ENCODE peak calls at places on chromosomes 11 and 22, in six cellular contexts. B, W, O, N, X and E are unnamed samples.

GRCh38 chr11:17924713-17925112 is 88.1 kb downstream of the SERGEF start:
- DNase-seq in B (no peak), O (no peak), W (no peak), X (no peak), N (no peak), E (no peak)

GRCh38 chr11:100830978-100831732 is 144.1 kb downstream of the ARHGAP42 start:
- DNase-seq in X (peak), N (no peak), B (peak), W (no peak), O (no peak), E (peak)

GRCh38 chr11:134762248-134763029 is 350.4 kb upstream of the B3GAT1 start:
- DNase-seq in W (peak), B (peak), X (no peak), O (no peak), N (no peak), E (no peak)

GRCh38 chr11:123122341-123122740 is 60.4 kb upstream of the HSPA8 start:
- DNase-seq in W (no peak), X (peak), N (no peak), O (no peak), B (peak), E (peak)

GRCh38 chr11:22617868-22618267 is 7.8 kb downstream of the FANCF start:
- DNase-seq in N (no peak), X (no peak), B (no peak), W (no peak), O (no peak), E (no peak)

GRCh38 chr11:7656704-7657103 is 16.6 kb downstream of the CYB5R2 start:
- DNase-seq in B (no peak), W (no peak), X (no peak), N (no peak), O (no peak), E (no peak)

GRCh38 chr11:101686514-101686913 is 102.7 kb upstream of the TRPC6 start:
- DNase-seq in O (no peak), W (no peak), X (peak), B (peak), N (no peak), E (peak)

GRCh38 chr11:16337421-16338213 is 18.7 kb downstream of the SOX6 start:
- DNase-seq in N (no peak), B (no peak), W (no peak), O (no peak), X (no peak), E (no peak)

GRCh38 chr11:129075757-129076156 is 116.4 kb downstream of the ARHGAP32 start:
- DNase-seq in B (no peak), O (no peak), N (no peak), W (no peak), X (no peak), E (peak)
- H4K91ac ChIP-seq in B (no peak), O (no peak), N (no peak), W (no peak), X (no peak), E (no peak)

GRCh38 chr22:41226728-41227655 is 13.7 kb downstream of the CHADL start:
- DNase-seq in O (no peak), X (no peak), W (no peak), N (no peak), B (no peak), E (no peak)
- H3K23ac ChIP-seq in O (peak), X (no peak), W (no peak), N (no peak), B (no peak), E (no peak)

GRCh38 chr11:109869536-109869935 is 223.7 kb upstream of the ZC3H12C start:
- DNase-seq in B (no peak), N (no peak), O (no peak), W (no peak), X (no peak), E (no peak)
- H4K91ac ChIP-seq in B (no peak), N (no peak), O (no peak), W (no peak), X (no peak), E (peak)

GRCh38 chr22:46830001-46830715 is 67.7 kb downstream of the TBC1D22A start:
- DNase-seq in N (peak), X (peak), B (peak), W (no peak), O (no peak), E (no peak)
- H3K23ac ChIP-seq in N (no peak), X (no peak), B (peak), W (no peak), O (no peak), E (no peak)

GRCh38 chr11:88644724-88645123 is 307.2 kb upstream of the CTSC start:
- DNase-seq in N (no peak), B (no peak), O (no peak), W (no peak), X (no peak), E (no peak)
- H4K91ac ChIP-seq in N (no peak), B (no peak), O (no peak), W (no peak), X (no peak), E (no peak)

DNA sequence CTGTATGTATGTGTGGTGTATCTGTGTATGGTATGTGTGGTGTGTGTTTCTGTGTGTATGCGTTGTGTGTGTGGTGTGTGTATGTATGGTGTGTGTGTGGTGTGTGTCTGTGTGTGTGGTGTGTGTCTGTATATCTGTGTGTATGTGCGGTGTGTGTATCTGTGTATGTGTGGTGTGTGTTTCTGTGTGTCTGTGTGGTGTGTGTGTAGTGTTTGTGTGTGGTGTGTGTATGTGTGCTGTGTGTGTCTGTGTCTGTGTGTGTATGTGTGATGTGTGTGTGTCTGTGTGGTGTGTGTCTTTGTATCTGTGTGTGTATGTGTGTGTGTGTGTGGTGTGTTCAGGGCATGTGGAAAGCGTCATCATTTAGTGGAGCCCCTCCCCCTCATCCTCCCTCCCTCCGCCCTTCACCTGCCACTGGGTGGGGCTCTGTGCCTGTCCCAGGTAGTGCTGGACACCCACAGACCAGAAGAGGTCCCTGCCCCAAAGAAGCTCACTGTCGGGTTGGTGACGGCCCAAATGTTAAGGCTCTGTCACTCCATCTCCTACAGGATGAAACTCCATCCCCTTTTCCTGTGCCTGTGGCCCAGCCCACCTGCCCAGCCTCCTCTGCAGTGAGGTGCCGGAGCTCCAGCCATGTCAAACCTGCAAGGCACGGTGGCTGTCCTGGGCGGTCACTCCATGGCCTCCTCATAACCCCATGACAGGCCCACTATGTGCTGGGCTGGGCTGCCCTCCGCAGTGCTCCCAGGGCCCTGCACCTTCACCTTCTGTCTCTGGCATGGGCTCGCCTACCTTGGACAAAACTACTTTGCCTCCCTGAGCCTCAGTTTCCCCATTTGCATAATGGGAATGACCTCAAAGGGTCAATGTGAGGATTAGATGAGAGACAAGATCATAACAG is 23.4 kb upstream of the SHISAL1 start:
- DNase-seq in W (peak), N (no peak), X (no peak), B (no peak), O (no peak), E (no peak)
- H3K23ac ChIP-seq in W (no peak), N (peak), X (no peak), B (no peak), O (peak), E (peak)

DNA sequence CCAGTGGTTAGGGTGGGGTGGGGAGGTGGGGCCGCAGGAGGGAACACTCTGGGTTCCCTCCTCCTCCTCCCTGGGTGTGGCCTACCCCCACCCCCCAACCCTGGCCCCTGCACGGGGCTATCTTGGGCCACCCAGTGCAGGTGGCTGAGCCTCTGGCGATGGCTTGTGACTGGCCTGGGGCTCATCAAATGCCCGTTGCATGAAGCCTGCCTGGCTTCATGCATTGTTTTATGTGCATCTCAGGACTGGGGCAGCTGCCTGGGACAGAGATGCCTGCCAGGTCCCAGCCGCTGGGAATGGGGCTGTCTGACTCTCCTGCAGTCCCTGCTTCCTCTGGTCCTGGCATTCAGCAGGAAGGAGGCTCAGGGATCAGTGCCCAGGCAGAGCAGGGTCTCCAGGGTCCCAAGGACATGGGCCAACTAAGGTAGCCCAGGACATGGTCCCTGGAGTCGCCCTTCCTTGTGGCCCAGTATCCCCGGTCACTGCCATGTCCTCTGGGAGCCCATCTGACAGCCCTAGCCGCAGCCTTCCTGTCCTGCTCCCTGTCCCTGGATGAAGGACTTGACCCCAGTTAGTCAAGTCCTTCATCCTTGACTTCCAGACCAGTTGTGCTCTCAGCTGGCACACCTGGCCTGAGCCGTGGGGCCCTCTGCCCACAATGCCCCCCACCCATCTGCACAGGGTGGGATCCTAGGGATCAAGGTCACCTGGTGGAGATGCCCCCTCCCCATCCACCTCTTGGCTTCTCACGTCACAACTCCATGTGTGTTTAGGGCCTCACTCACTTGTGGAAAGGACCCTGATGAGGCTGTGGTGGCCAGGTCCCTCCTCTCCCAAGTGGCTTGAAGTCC is 112.1 kb upstream of the FGF3 start:
- DNase-seq in N (no peak), X (no peak), W (no peak), O (no peak), B (no peak), E (no peak)
- H4K91ac ChIP-seq in N (no peak), X (peak), W (no peak), O (no peak), B (no peak), E (no peak)

GRCh38 chr11:106077609-106078517 is at the start of gene AASDHPPT:
- DNase-seq in X (no peak), W (no peak), N (no peak), B (peak), O (no peak), E (no peak)
- H3K23ac ChIP-seq in X (peak), W (no peak), N (no peak), B (peak), O (peak), E (no peak)